ENCODE peak calls at places on chromosomes 1 and 21, in six cellular contexts. R is brain microvascular endothelial cell, H is upper lobe of right lung, N is mucosa of descending colon, T is bronchial epithelial cell, G is Caco-2. A is an unnamed sample.

GRCh38 chr1:43912607-43913006 is 21.0 kb upstream of the ARTN start:
- DNase-seq in R (no peak), H (no peak), N (no peak), T (peak; percentile 93), G (peak; percentile 31), A (peak; percentile 54)

GRCh38 chr1:6971048-6971447 is 185.8 kb downstream of the CAMTA1 start:
- DNase-seq in R (no peak), H (no peak), N (no peak), T (no peak), G (no peak), A (no peak)

GRCh38 chr1:207826557-207827487 is 75.0 kb downstream of the CD46 start:
- DNase-seq in R (no peak), H (peak; percentile 71), N (peak; percentile 69), T (peak; percentile 47), G (peak; percentile 84), A (peak; percentile 40)

GRCh38 chr1:147676306-147677085 is 6.2 kb upstream of the ACP6 start:
- DNase-seq in R (peak; percentile 82), H (no peak), N (no peak), T (peak; percentile 87), G (no peak), A (peak; percentile 64)

GRCh38 chr1:23980725-23981063 is 567 bp upstream of the SRSF10 start:
- DNase-seq in R (peak; percentile 59), H (no peak), N (peak; percentile 49), T (peak; percentile 73), G (peak; percentile 40), A (no peak)

GRCh38 chr1:178267646-178268094 is 173.8 kb downstream of the RASAL2 start:
- DNase-seq in R (no peak), H (no peak), N (no peak), T (peak; percentile 61), G (peak; percentile 34), A (peak; percentile 48)

GRCh38 chr21:41777934-41778815 is 11.3 kb upstream of the RIPK4 start:
- DNase-seq in R (peak; percentile 73), H (peak; percentile 91), N (peak; percentile 92), T (peak; percentile 79), G (peak; percentile 92), A (peak; percentile 92)

GRCh38 chr1:53408013-53408754 is 51.0 kb upstream of the DMRTB1 start:
- DNase-seq in R (peak; percentile 28), H (no peak), N (no peak), T (no peak), G (no peak), A (no peak)

GRCh38 chr1:159931101-159931816 is 6.0 kb upstream of the TAGLN2 start:
- DNase-seq in R (no peak), H (peak; percentile 48), N (peak; percentile 16), T (no peak), G (no peak), A (no peak)

GRCh38 chr1:14607295-14607694 is 8.8 kb downstream of the KAZN start:
- DNase-seq in R (no peak), H (no peak), N (no peak), T (no peak), G (no peak), A (no peak)

GRCh38 chr1:247373721-247374141 is 42.1 kb upstream of the ZNF496 start:
- DNase-seq in R (peak; percentile 42), H (peak; percentile 67), N (peak; percentile 61), T (no peak), G (peak; percentile 12), A (peak; percentile 52)

GRCh38 chr1:212700892-212701819 is 1.5 kb upstream of the BATF3 start:
- DNase-seq in R (peak; percentile 63), H (peak; percentile 73), N (peak; percentile 37), T (no peak), G (peak; percentile 52), A (peak; percentile 58)

GRCh38 chr21:35730325-35730724 is 330.0 kb downstream of the SETD4 start:
- DNase-seq in R (no peak), H (no peak), N (no peak), T (no peak), G (no peak), A (no peak)

GRCh38 chr21:25691931-25692330 is 42.8 kb downstream of the ATP5PF start:
- DNase-seq in R (no peak), H (no peak), N (no peak), T (no peak), G (no peak), A (no peak)

GRCh38 chr1:8423134-8423701 is 105.3 kb downstream of the SLC45A1 start:
- DNase-seq in R (peak; percentile 16), H (peak; percentile 78), N (peak; percentile 72), T (peak; percentile 21), G (no peak), A (no peak)

GRCh38 chr1:1122981-1123480 is 7.1 kb upstream of the C1orf159 start:
- DNase-seq in R (no peak), H (no peak), N (peak; percentile 76), T (no peak), G (peak; percentile 43), A (no peak)

GRCh38 chr1:232675267-232675666 is 45.3 kb upstream of the SIPA1L2 start:
- DNase-seq in R (no peak), H (no peak), N (no peak), T (no peak), G (no peak), A (no peak)

GRCh38 chr1:155188268-155188667 is 14.6 kb downstream of the TRIM46 start:
- DNase-seq in R (no peak), H (no peak), N (peak; percentile 25), T (no peak), G (no peak), A (no peak)

GRCh38 chr1:29633784-29634183 is 397.5 kb downstream of the PTPRU start:
- DNase-seq in R (no peak), H (no peak), N (no peak), T (no peak), G (no peak), A (no peak)

GRCh38 chr21:42037943-42038342 is 27.8 kb upstream of the ZBTB21 start:
- DNase-seq in R (no peak), H (no peak), N (peak; percentile 52), T (no peak), G (peak; percentile 49), A (no peak)

GRCh38 chr1:174769961-174770549 is 229.7 kb upstream of the CACYBP start:
- DNase-seq in R (peak; percentile 18), H (no peak), N (no peak), T (peak; percentile 44), G (peak; percentile 19), A (peak; percentile 76)

GRCh38 chr1:75855010-75855409 is 58.3 kb downstream of the MSH4 start:
- DNase-seq in R (peak; percentile 63), H (no peak), N (no peak), T (peak; percentile 88), G (peak; percentile 24), A (peak; percentile 56)

GRCh38 chr1:8171751-8172464 is 145.8 kb upstream of the ERRFI1 start:
- DNase-seq in R (no peak), H (peak; percentile 29), N (no peak), T (peak; percentile 54), G (no peak), A (no peak)

GRCh38 chr1:22831729-22832413 is 121.2 kb downstream of the EPHB2 start:
- DNase-seq in R (peak; percentile 91), H (no peak), N (peak; percentile 60), T (peak; percentile 98), G (no peak), A (peak; percentile 72)

GRCh38 chr1:84851839-84852238 is 41.2 kb downstream of the LPAR3 start:
- DNase-seq in R (peak; percentile 77), H (no peak), N (no peak), T (peak; percentile 92), G (no peak), A (peak; percentile 95)

GRCh38 chr1:80453775-80454174 is 1347.0 kb upstream of the ADGRL2 start:
- DNase-seq in R (no peak), H (no peak), N (no peak), T (no peak), G (no peak), A (no peak)

GRCh38 chr1:6273380-6273891 is 12.5 kb upstream of the GPR153 start:
- DNase-seq in R (peak; percentile 41), H (no peak), N (no peak), T (peak; percentile 46), G (no peak), A (peak; percentile 39)

GRCh38 chr1:182069028-182069466 is 7.5 kb upstream of the ZNF648 start:
- DNase-seq in R (no peak), H (peak; percentile 82), N (peak; percentile 79), T (peak; percentile 47), G (peak; percentile 76), A (peak; percentile 14)

GRCh38 chr1:211752951-211753486 is 77.5 kb downstream of the LPGAT1 start:
- DNase-seq in R (no peak), H (no peak), N (no peak), T (no peak), G (no peak), A (peak; percentile 9)

GRCh38 chr1:60245371-60245770 is 171.8 kb upstream of the C1orf87 start:
- DNase-seq in R (no peak), H (no peak), N (no peak), T (no peak), G (no peak), A (peak; percentile 4)

GRCh38 chr1:18110598-18110939 is 3.0 kb downstream of the IGSF21 start:
- DNase-seq in R (no peak), H (no peak), N (no peak), T (no peak), G (no peak), A (no peak)
- H3K4me3 ChIP-seq in R (no peak overlapping the region), H (peak overlapping the region; percentile 10), N (no peak overlapping the region), T (no peak overlapping the region), G (no peak overlapping the region), A (no peak overlapping the region)

GRCh38 chr1:171742577-171742922 is 685 bp upstream of the VAMP4 start:
- DNase-seq in R (peak; percentile 25), H (peak; percentile 67), N (peak; percentile 53), T (no peak), G (no peak), A (peak; percentile 62)
- TF ChIP-seq CTCF in R (no peak), H (no peak), N (no peak), T (no peak), G (no peak), A (no peak)

GRCh38 chr1:169487561-169487960 is 1.8 kb upstream of the SLC19A2 start:
- DNase-seq in R (no peak), H (no peak), N (no peak), T (no peak), G (no peak), A (no peak)
- H3K4me3 ChIP-seq in R (no peak overlapping the region), H (no peak overlapping the region), N (no peak overlapping the region), T (no peak overlapping the region), G (no peak overlapping the region), A (no peak overlapping the region)

DNA sequence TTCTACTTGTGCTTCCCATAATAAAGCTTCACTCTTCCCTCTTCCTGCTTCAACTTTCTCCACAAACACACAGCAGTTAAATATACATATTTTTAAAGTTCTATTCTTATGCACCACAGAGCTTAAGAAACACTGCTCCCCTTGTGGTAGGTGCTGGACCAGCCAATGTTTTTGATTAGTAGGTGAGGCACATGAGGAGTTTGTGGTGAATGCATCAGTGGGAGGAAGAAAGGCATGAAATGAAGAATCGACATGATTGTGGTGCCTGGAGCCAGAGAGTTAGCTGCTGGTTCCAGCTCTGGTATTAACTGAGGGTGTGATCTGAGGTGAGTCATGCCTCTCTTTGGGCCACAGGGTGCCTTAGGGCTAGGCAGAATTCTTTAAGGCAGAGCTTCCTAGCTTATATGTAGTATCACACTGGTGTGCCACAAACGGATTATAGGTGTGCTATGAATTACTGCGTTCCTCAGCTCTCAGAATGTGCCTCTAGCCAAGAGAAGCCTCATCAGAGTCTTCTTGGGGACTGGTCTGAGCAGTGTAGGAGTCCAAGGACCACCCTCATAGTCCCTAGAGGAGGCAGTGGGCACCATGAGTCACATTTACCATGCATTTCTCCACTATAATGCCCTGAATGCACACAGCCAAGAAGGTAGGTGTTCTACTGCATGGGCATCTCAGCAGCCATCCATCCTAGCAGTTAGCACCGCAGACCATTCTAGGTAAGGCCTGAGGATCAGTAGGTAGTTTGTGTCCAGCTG is 97.4 kb upstream of the SGIP1 start:
- DNase-seq in R (peak; percentile 61), H (no peak), N (no peak), T (peak; percentile 95), G (no peak), A (peak; percentile 70)
- TF ChIP-seq CTCF in R (peak; percentile 75), H (peak; percentile 22), N (no peak), T (peak; percentile 50), G (no peak), A (peak; percentile 51)

GRCh38 chr1:40948741-40949528 is 30.6 kb upstream of the CTPS1 start:
- DNase-seq in R (peak; percentile 84), H (no peak), N (no peak), T (peak; percentile 73), G (peak; percentile 62), A (peak; percentile 76)
- H3K4me3 ChIP-seq in R (no peak overlapping the region), H (no peak overlapping the region), N (no peak overlapping the region), T (no peak overlapping the region), G (no peak overlapping the region), A (no peak overlapping the region)